ENCODE peak calls at places on chromosomes 5 and 9, in eight cellular contexts. E is spleen, Q is transverse colon, I is breast epithelium, L is HepG2, B is stomach, S is vagina, F is H1. J is an unnamed sample.

GRCh38 chr9:77843088-77843985 is 188.3 kb downstream of the GNAQ start:
- DNase-seq in L (no peak), F (no peak), I (no peak), Q (no peak), S (no peak), E (no peak), B (no peak), J (no peak)

GRCh38 chr5:34484591-34485228 is 171.4 kb upstream of the RAI14 start:
- DNase-seq in S (no peak), I (no peak), Q (no peak), F (no peak), L (no peak), B (no peak), E (no peak), J (no peak)

GRCh38 chr5:53874409-53874808 is 314.0 kb downstream of the NDUFS4 start:
- DNase-seq in E (no peak), B (no peak), S (no peak), L (no peak), F (peak), I (no peak), Q (no peak), J (no peak)

GRCh38 chr5:100406640-100407039 is 128.5 kb upstream of the FAM174A start:
- DNase-seq in I (no peak), L (no peak), Q (no peak), F (no peak), S (no peak), E (no peak), B (no peak), J (no peak)

GRCh38 chr9:17134843-17135577 is at the start of gene CNTLN:
- DNase-seq in E (peak), L (peak), F (peak), Q (peak), B (peak), I (peak), S (peak), J (peak)

GRCh38 chr9:96618209-96619108 is 1.2 kb downstream of the CDC14B start:
- DNase-seq in Q (peak), S (no peak), E (no peak), L (peak), B (peak), I (no peak), F (no peak), J (peak)

GRCh38 chr9:129436751-129437625 is 183.9 kb downstream of the C9orf50 start:
- DNase-seq in I (no peak), F (no peak), E (no peak), S (no peak), Q (peak), L (no peak), B (peak), J (no peak)

GRCh38 chr9:4061717-4062116 is 238.2 kb downstream of the GLIS3 start:
- DNase-seq in Q (no peak), S (no peak), B (no peak), L (no peak), I (no peak), F (no peak), E (no peak), J (no peak)

GRCh38 chr9:120977321-120977720 is 50.7 kb upstream of the TRAF1 start:
- DNase-seq in F (no peak), E (no peak), Q (no peak), B (no peak), I (no peak), S (no peak), L (no peak), J (no peak)

GRCh38 chr5:179316111-179316551 is 29.1 kb downstream of the ADAMTS2 start:
- DNase-seq in Q (no peak), S (no peak), L (no peak), B (no peak), E (peak), I (no peak), F (no peak), J (peak)

GRCh38 chr5:35919191-35919590 is 19.2 kb downstream of the CAPSL start:
- DNase-seq in L (no peak), F (no peak), S (no peak), Q (no peak), E (no peak), I (no peak), B (no peak), J (no peak)

GRCh38 chr5:39420482-39421145 is 4.2 kb downstream of the DAB2 start:
- DNase-seq in S (no peak), L (no peak), F (no peak), Q (peak), I (no peak), B (peak), E (no peak), J (peak)

GRCh38 chr5:14249258-14250093 is 106.3 kb downstream of the TRIO start:
- DNase-seq in L (no peak), F (no peak), E (no peak), S (no peak), Q (no peak), I (no peak), B (no peak), J (no peak)

GRCh38 chr9:120891255-120891954 is 14.4 kb upstream of the PHF19 start:
- DNase-seq in B (no peak), I (no peak), E (no peak), F (no peak), L (no peak), S (no peak), Q (no peak), J (no peak)

GRCh38 chr5:169717298-169717697 is 80.2 kb downstream of the DOCK2 start:
- DNase-seq in E (no peak), S (no peak), F (no peak), Q (no peak), L (no peak), I (no peak), B (no peak), J (no peak)

GRCh38 chr9:21871256-21871975 is 69.0 kb downstream of the MTAP start:
- DNase-seq in S (no peak), F (no peak), B (no peak), I (no peak), L (no peak), E (no peak), Q (no peak), J (no peak)

GRCh38 chr9:94870465-94870792 is 143.9 kb downstream of the AOPEP start:
- DNase-seq in I (no peak), F (peak), Q (no peak), S (no peak), B (no peak), E (no peak), L (no peak), J (no peak)

GRCh38 chr5:112036206-112036605 is 279.2 kb upstream of the NREP start:
- DNase-seq in Q (no peak), S (no peak), F (no peak), E (no peak), B (no peak), L (no peak), I (no peak), J (no peak)

GRCh38 chr9:98640394-98640793 is 68.3 kb downstream of the GABBR2 start:
- DNase-seq in I (no peak), S (no peak), Q (no peak), F (no peak), B (no peak), E (peak), L (no peak), J (no peak)

GRCh38 chr9:76500056-76500455 is 41.1 kb downstream of the GCNT1 start:
- DNase-seq in E (no peak), S (no peak), I (no peak), B (no peak), Q (no peak), F (no peak), L (no peak), J (no peak)

GRCh38 chr5:115857621-115858349 is 16.1 kb downstream of the AP3S1 start:
- DNase-seq in S (no peak), B (no peak), I (no peak), L (no peak), E (no peak), F (no peak), Q (no peak), J (no peak)

GRCh38 chr9:121613009-121613766 is 38.2 kb upstream of the DAB2IP start:
- DNase-seq in B (no peak), F (no peak), Q (no peak), S (no peak), L (no peak), E (no peak), I (no peak), J (no peak)

GRCh38 chr9:102832814-102833213 is 162.3 kb upstream of the CYLC2 start:
- DNase-seq in L (no peak), I (no peak), Q (no peak), S (no peak), B (no peak), E (no peak), F (no peak), J (no peak)

GRCh38 chr5:16108418-16108817 is 71.2 kb downstream of the MARCHF11 start:
- DNase-seq in S (no peak), F (no peak), I (no peak), E (no peak), B (no peak), L (no peak), Q (no peak), J (no peak)

GRCh38 chr9:127252405-127253093 is 12.0 kb upstream of the GARNL3 start:
- DNase-seq in B (no peak), I (no peak), E (no peak), L (no peak), F (no peak), Q (no peak), S (no peak), J (no peak)

GRCh38 chr5:141692919-141693848 is 11.2 kb upstream of the ARAP3 start:
- DNase-seq in L (no peak), I (no peak), S (no peak), E (no peak), Q (no peak), B (no peak), F (no peak), J (no peak)

GRCh38 chr5:60372786-60373185 is 327.2 kb downstream of the DEPDC1B start:
- DNase-seq in Q (no peak), L (peak), F (no peak), S (no peak), E (no peak), B (peak), I (no peak), J (no peak)
- TF ChIP-seq POLR2AphosphoS5 in Q (no peak), L (no peak), F (no peak), S (no peak), E (no peak), B (peak), I (no peak), J (no peak)

GRCh38 chr9:35829084-35829763 is at the start of gene TMEM8B:
- DNase-seq in Q (peak), E (peak), I (peak), S (peak), L (peak), F (peak), B (peak), J (peak)

GRCh38 chr9:35831040-35831439 is 2.0 kb downstream of the TMEM8B start:
- DNase-seq in L (no peak), E (no peak), F (no peak), B (no peak), Q (no peak), I (no peak), S (no peak), J (no peak)

GRCh38 chr9:35829764-35830096 is 702 bp downstream of the TMEM8B start:
- DNase-seq in E (no peak), S (no peak), L (peak), F (no peak), Q (no peak), I (no peak), B (no peak), J (no peak)

GRCh38 chr9:35827486-35827885 is 1.0 kb downstream of the FAM221B start:
- DNase-seq in I (no peak), B (no peak), E (no peak), Q (no peak), S (no peak), F (no peak), L (no peak), J (no peak)

GRCh38 chr9:35828716-35829083 is at the start of gene FAM221B:
- DNase-seq in F (peak), B (no peak), S (no peak), L (no peak), Q (peak), E (peak), I (peak), J (no peak)
- TF ChIP-seq POLR2AphosphoS5 in F (no peak), B (no peak), S (no peak), L (peak), Q (no peak), E (no peak), I (no peak), J (no peak)

GRCh38 chr5:40833712-40834229 is 1.3 kb downstream of the RPL37 start:
- DNase-seq in S (no peak), E (no peak), Q (no peak), F (no peak), L (no peak), I (no peak), B (no peak), J (no peak)
- TF ChIP-seq POLR2AphosphoS5 in S (no peak), E (no peak), Q (no peak), F (no peak), L (no peak), I (no peak), B (no peak), J (no peak)

GRCh38 chr5:171963416-171963815 is 43.0 kb downstream of the FBXW11 start:
- DNase-seq in L (no peak), E (no peak), I (no peak), B (no peak), S (no peak), Q (no peak), F (no peak), J (no peak)
- TF ChIP-seq POLR2AphosphoS5 in L (no peak), E (no peak), I (no peak), B (no peak), S (no peak), Q (no peak), F (no peak), J (no peak)

J was measured in suprapubic skin.